ENCODE peak calls at places on chromosomes 4 and X, in nine cellular contexts. A, H, T, R, S, F, M, Z and W are unnamed samples.

GRCh38 chr4:15729910-15730533 is 27.2 kb downstream of the BST1 start:
- DNase-seq in T (no peak), H (peak), F (no peak), Z (no peak), R (peak), S (peak), A (no peak), M (peak), W (no peak)

GRCh38 chr4:118927976-118928375 is 39.3 kb downstream of the SYNPO2 start:
- DNase-seq in T (no peak), A (no peak), F (no peak), S (no peak), M (no peak), Z (no peak), H (no peak), R (no peak), W (no peak)

GRCh38 chrX:80246273-80246672 is 174.0 kb upstream of the TENT5D start:
- DNase-seq in T (no peak), A (no peak), H (no peak), F (no peak), S (no peak), R (no peak), M (no peak), Z (no peak), W (no peak)

GRCh38 chr4:184165291-184165690 is 52.4 kb downstream of the ENPP6 start:
- DNase-seq in H (peak), M (no peak), F (peak), A (no peak), R (no peak), Z (no peak), S (no peak), T (no peak), W (no peak)

GRCh38 chr4:182418054-182418734 is 175.0 kb downstream of the TENM3 start:
- DNase-seq in F (no peak), Z (no peak), T (no peak), A (no peak), H (no peak), S (no peak), R (no peak), M (no peak), W (no peak)

GRCh38 chr4:14084598-14084997 is 457.1 kb upstream of the BOD1L1 start:
- DNase-seq in H (no peak), T (no peak), A (no peak), Z (no peak), S (no peak), R (no peak), M (no peak), F (no peak), W (no peak)

GRCh38 chr4:38523524-38524448 is 140.2 kb upstream of the KLF3 start:
- DNase-seq in Z (no peak), T (no peak), A (no peak), S (no peak), H (peak), F (no peak), M (peak), R (no peak), W (no peak)

GRCh38 chr4:88964450-88964849 is 92.5 kb downstream of the FAM13A start:
- DNase-seq in T (no peak), Z (no peak), F (no peak), M (peak), H (peak), R (peak), A (no peak), S (no peak), W (no peak)

GRCh38 chrX:110215411-110215810 is 102.5 kb downstream of the AMMECR1 start:
- DNase-seq in H (no peak), M (no peak), R (no peak), F (no peak), A (no peak), Z (no peak), S (no peak), T (no peak), W (no peak)

GRCh38 chrX:3263681-3264126 is 82.7 kb downstream of the MXRA5 start:
- DNase-seq in M (no peak), R (no peak), T (no peak), H (no peak), S (no peak), F (no peak), Z (no peak), A (no peak), W (no peak)

GRCh38 chrX:48468693-48469691 is 1.1 kb downstream of the SLC38A5 start:
- DNase-seq in Z (no peak), M (no peak), R (no peak), H (no peak), T (no peak), A (no peak), F (no peak), S (no peak), W (no peak)

GRCh38 chrX:40663078-40663740 is 15.8 kb upstream of the CXorf38 start:
- DNase-seq in T (no peak), R (no peak), H (no peak), S (no peak), Z (no peak), F (no peak), A (no peak), M (no peak), W (no peak)